ENCODE peak calls at places on chromosomes 2 and 18, in five cellular contexts. C is Peyer's patch, D is neuronal stem cell, P is SK-N-SH, X is IMR-90. N is an unnamed sample.

GRCh38 chr2:210188755-210189154 is 17.5 kb upstream of the KANSL1L start:
- DNase-seq in C (no peak), D (no peak), X (no peak), P (no peak), N (no peak)

GRCh38 chr18:75249672-75250470 is 39.3 kb downstream of the TSHZ1 start:
- DNase-seq in C (no peak), P (no peak), X (no peak), D (no peak), N (peak)

GRCh38 chr2:160993543-160994090 is 166.6 kb upstream of the TANK start:
- DNase-seq in C (no peak), D (no peak), P (no peak), X (no peak), N (no peak)

GRCh38 chr2:229921101-229921891 is 513 bp downstream of the TRIP12 start:
- DNase-seq in X (peak), C (peak), P (peak), D (peak), N (peak)

GRCh38 chr2:75598572-75599155 is 37.9 kb upstream of the EVA1A start:
- DNase-seq in C (no peak), X (no peak), D (no peak), P (no peak), N (no peak)

GRCh38 chr2:74051504-74051903 is 66.8 kb downstream of the TET3 start:
- DNase-seq in C (no peak), X (no peak), D (no peak), P (no peak), N (peak)

GRCh38 chr2:240454031-240454901 is 18.8 kb downstream of the GPC1 start:
- DNase-seq in P (no peak), X (no peak), C (no peak), D (no peak), N (no peak)

GRCh38 chr2:152820048-152820447 is 101.6 kb downstream of the ARL6IP6 start:
- DNase-seq in C (no peak), P (no peak), D (no peak), X (no peak), N (no peak)

GRCh38 chr2:180656455-180656847 is 324.0 kb upstream of the UBE2E3 start:
- DNase-seq in P (no peak), C (no peak), D (no peak), X (peak), N (no peak)

GRCh38 chr2:197209742-197210408 is 100.7 kb downstream of the ANKRD44 start:
- DNase-seq in D (no peak), P (no peak), C (no peak), X (no peak), N (peak)

GRCh38 chr18:63207825-63208224 is 111.7 kb downstream of the BCL2 start:
- DNase-seq in X (no peak), D (no peak), P (no peak), C (no peak), N (no peak)

GRCh38 chr18:74530584-74530862 is 3.8 kb upstream of the CNDP1 start:
- DNase-seq in X (no peak), P (no peak), D (no peak), C (no peak), N (no peak)

GRCh38 chr2:237603049-237603717 is 12.6 kb upstream of the RAB17 start:
- DNase-seq in P (no peak), D (no peak), C (no peak), X (no peak), N (no peak)

GRCh38 chr2:121095257-121096080 is 189.5 kb downstream of the TFCP2L1 start:
- DNase-seq in C (peak), P (peak), X (peak), D (no peak), N (peak)

GRCh38 chr2:96485751-96486643 is 19.2 kb downstream of the NEURL3 start:
- DNase-seq in X (peak), P (no peak), C (peak), D (no peak), N (peak)

GRCh38 chr18:44393406-44393805 is 287.3 kb upstream of the SETBP1 start:
- DNase-seq in P (no peak), D (no peak), C (no peak), X (no peak), N (no peak)

GRCh38 chr18:45169610-45170009 is 445.7 kb upstream of the SLC14A2 start:
- DNase-seq in X (peak), D (no peak), C (no peak), P (no peak), N (no peak)

GRCh38 chr2:158936978-158937377 is 31.5 kb upstream of the TANC1 start:
- DNase-seq in P (no peak), D (no peak), X (peak), C (no peak), N (no peak)

GRCh38 chr2:164785447-164785846 is 56.2 kb downstream of the COBLL1 start:
- DNase-seq in X (no peak), C (no peak), D (no peak), P (no peak), N (no peak)

GRCh38 chr2:235467586-235467985 is 26.3 kb upstream of the AGAP1 start:
- DNase-seq in X (peak), D (no peak), C (no peak), P (no peak), N (no peak)

GRCh38 chr2:55045685-55046221 is 4.5 kb downstream of the RTN4 start:
- DNase-seq in X (no peak), P (no peak), C (no peak), D (no peak), N (no peak)

GRCh38 chr2:162261032-162261945 is 18.0 kb upstream of the FAP start:
- DNase-seq in X (peak), C (no peak), P (no peak), D (no peak), N (peak)

GRCh38 chr2:123513351-123513750 is 511.7 kb upstream of the CNTNAP5 start:
- DNase-seq in C (no peak), X (no peak), D (no peak), P (no peak), N (no peak)

GRCh38 chr2:48433682-48434081 is 96.3 kb upstream of the STON1 start:
- DNase-seq in C (no peak), P (no peak), D (no peak), X (no peak), N (peak)

GRCh38 chr18:78611201-78611800 is 368.3 kb upstream of the SALL3 start:
- DNase-seq in C (no peak), P (no peak), D (no peak), X (no peak), N (no peak)

GRCh38 chr2:101630224-101630949 is 67.1 kb upstream of the MAP4K4 start:
- DNase-seq in P (no peak), C (no peak), D (no peak), X (no peak), N (no peak)

GRCh38 chr2:203718087-203718486 is 11.6 kb downstream of the CD28 start:
- DNase-seq in D (no peak), P (no peak), C (no peak), X (peak), N (peak)

GRCh38 chr2:236054125-236054524 is 114.1 kb downstream of the GBX2 start:
- DNase-seq in X (peak), C (no peak), D (no peak), P (peak), N (no peak)

DNA sequence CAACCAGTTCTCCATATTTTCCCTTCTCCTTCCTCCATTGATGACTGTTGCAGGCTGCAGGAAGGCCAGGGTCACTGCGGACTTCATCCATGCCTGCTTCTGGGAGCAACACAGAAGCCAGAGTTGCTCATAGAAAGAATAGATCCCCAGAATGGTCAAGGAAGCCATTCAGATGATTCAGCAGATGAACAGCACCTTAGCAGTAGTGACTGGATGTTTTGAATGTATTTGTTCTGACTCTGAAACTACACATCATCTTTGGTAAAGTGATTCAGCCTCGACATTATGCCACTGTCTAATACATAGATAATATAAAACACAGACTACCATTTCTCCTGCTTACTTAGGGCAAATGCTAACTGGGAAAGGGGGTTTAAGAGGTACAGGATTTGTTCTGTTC is 411.6 kb downstream of the RND3 start:
- DNase-seq in X (peak), C (no peak), P (no peak), D (no peak), N (no peak)
- H3K4me3 ChIP-seq in X (no peak), C (no peak), P (no peak), D (no peak), N (no peak)

DNA sequence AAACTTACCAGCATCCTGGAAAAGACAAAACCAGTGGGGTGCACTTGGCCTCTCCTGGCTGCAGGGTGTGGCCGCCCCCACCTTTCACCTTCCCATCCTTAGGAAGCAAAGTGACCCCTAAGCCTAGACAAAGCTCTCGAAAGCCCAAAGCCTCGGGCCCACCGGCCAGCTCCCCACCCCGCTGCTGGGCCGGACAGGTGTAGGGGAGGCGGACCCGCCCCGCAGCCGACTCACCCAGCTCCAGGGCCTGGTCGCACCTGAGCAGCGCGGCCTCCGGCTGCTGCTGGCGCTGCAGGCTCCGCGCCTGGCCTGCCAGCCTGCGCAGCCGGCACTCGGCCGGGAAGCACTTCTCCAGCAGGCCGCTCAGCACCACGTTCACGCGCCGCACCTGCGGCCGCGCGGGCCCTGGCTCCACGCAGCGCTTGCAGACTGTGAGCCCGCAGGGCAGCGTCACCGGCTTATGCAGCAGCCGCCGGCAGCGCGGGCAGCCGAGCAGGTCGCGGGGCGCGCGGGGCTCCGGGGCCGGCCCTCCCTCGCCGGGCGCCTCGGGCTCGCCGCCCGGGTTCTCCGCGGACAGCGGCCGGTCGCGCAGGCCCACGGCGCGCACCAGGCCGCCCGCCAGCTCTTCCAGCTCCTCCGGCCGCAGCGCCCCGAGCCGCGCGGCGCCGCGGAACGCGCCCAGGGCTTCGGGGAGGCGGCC is 970 bp downstream of the LONRF2 start:
- DNase-seq in C (no peak), D (peak), P (peak), X (peak), N (no peak)
- H3K4me3 ChIP-seq in C (peak), D (peak), P (peak), X (peak), N (no peak)

GRCh38 chr2:141611143-141611571 is 519.7 kb downstream of the LRP1B start:
- DNase-seq in D (no peak), C (no peak), X (peak), P (no peak), N (no peak)
- H3K4me3 ChIP-seq in D (no peak), C (no peak), X (no peak), P (no peak), N (no peak)

GRCh38 chr2:182444170-182444569 is 17.3 kb upstream of the PDE1A start:
- DNase-seq in X (no peak), P (no peak), C (no peak), D (no peak), N (no peak)
- H3K4me3 ChIP-seq in X (no peak), P (no peak), C (no peak), D (no peak), N (no peak)

GRCh38 chr2:238897911-238898311 is 50.0 kb downstream of the TWIST2 start:
- DNase-seq in D (no peak), X (no peak), C (no peak), P (no peak), N (no peak)

GRCh38 chr2:238897122-238897880 is 49.4 kb downstream of the TWIST2 start:
- DNase-seq in X (no peak), P (no peak), C (no peak), D (no peak), N (no peak)

GRCh38 chr2:238895901-238896600 is 48.2 kb downstream of the TWIST2 start:
- DNase-seq in C (no peak), P (no peak), X (peak), D (no peak), N (no peak)

GRCh38 chr2:238895361-238895882 is 47.5 kb downstream of the TWIST2 start:
- DNase-seq in P (no peak), D (no peak), C (no peak), X (no peak), N (no peak)

GRCh38 chr2:238896641-238897040 is 48.8 kb downstream of the TWIST2 start:
- DNase-seq in X (no peak), C (no peak), P (no peak), D (no peak), N (no peak)
- H3K4me3 ChIP-seq in X (no peak), C (no peak), P (no peak), D (no peak), N (no peak)

DNA sequence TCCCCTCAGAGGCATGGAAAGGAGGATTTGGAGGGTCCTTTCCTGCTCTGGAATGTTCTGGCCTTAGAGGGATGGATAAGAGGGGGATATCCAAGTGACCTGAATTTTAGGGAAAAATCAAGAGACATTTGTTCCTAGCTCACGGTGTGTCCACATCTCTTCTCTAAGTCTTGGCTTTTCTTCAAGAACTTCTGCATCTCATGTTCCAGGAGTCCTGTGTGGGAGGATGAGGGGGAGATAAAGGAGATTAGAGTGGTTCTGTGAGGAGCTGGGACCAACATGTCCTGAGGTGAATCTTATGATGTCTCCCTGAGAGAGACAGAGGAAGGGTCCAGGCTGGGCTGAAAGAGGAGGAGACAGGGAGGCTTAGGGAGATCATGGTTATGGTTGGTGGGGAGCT is 11.7 kb downstream of the EMX1 start:
- DNase-seq in X (no peak), C (no peak), P (no peak), D (no peak), N (no peak)
- H3K4me3 ChIP-seq in X (no peak), C (no peak), P (no peak), D (no peak), N (no peak)

GRCh38 chr2:85599468-85600234 is 2.8 kb downstream of the TMEM150A start:
- DNase-seq in P (no peak), D (no peak), C (no peak), X (no peak), N (no peak)

GRCh38 chr2:85600235-85600575 is 2.3 kb downstream of the TMEM150A start:
- DNase-seq in D (no peak), P (no peak), X (no peak), C (no peak), N (no peak)

GRCh38 chr2:85602476-85603234 is at the start of gene TMEM150A:
- DNase-seq in X (peak), P (peak), C (peak), D (peak), N (peak)

GRCh38 chr2:85601771-85602475 is 575 bp downstream of the TMEM150A start:
- DNase-seq in D (no peak), P (peak), C (peak), X (no peak), N (no peak)

GRCh38 chr2:85600951-85601770 is 1.3 kb downstream of the TMEM150A start:
- DNase-seq in C (no peak), X (no peak), D (no peak), P (no peak), N (no peak)
- H3K4me3 ChIP-seq in C (peak), X (peak), D (peak), P (peak), N (no peak)

GRCh38 chr2:190062617-190063016 is at the start of gene MSTN:
- DNase-seq in D (no peak), P (no peak), C (no peak), X (no peak), N (no peak)
- H3K4me3 ChIP-seq in D (no peak), P (peak), C (no peak), X (no peak), N (no peak)

N was measured in GM12865.